ENCODE peak calls at places on chromosomes 2 and 18, in nine cellular contexts. H, C, T, P, N, U, E, R and I are unnamed samples.

GRCh38 chr18:48320639-48320945 is 88.6 kb downstream of the ZBTB7C start:
- DNase-seq in H (no peak), C (no peak), T (no peak), P (no peak), N (no peak), U (no peak), E (no peak), R (no peak), I (no peak)

GRCh38 chr2:168830958-168831357 is 28.5 kb downstream of the NOSTRIN start:
- DNase-seq in H (no peak), C (no peak), T (no peak), P (no peak), N (no peak), U (no peak), E (no peak), R (no peak), I (no peak)

GRCh38 chr2:28610583-28611201 is 114.8 kb downstream of the PLB1 start:
- DNase-seq in H (peak; percentile 95), C (peak; percentile 25), T (no peak), P (no peak), N (no peak), U (no peak), E (peak; percentile 51), R (peak; percentile 54), I (peak; percentile 83)

GRCh38 chr2:61715501-61715900 is 138.4 kb downstream of the FAM161A start:
- DNase-seq in H (no peak), C (no peak), T (no peak), P (no peak), N (no peak), U (no peak), E (no peak), R (no peak), I (no peak)

GRCh38 chr18:38415811-38416210 is 850.2 kb upstream of the CELF4 start:
- DNase-seq in H (no peak), C (no peak), T (no peak), P (no peak), N (no peak), U (no peak), E (no peak), R (no peak), I (no peak)

GRCh38 chr2:238567067-238567855 is 140.5 kb downstream of the ASB1 start:
- DNase-seq in H (no peak), C (no peak), T (no peak), P (no peak), N (no peak), U (no peak), E (no peak), R (peak; percentile 71), I (no peak)

GRCh38 chr18:76490701-76491171 is 4.3 kb downstream of the ZNF516 start:
- DNase-seq in H (peak; percentile 13), C (peak; percentile 28), T (peak; percentile 48), P (no peak), N (peak; percentile 78), U (no peak), E (peak; percentile 54), R (peak; percentile 79), I (no peak)

GRCh38 chr2:54638774-54639187 is 84.7 kb upstream of the EML6 start:
- DNase-seq in H (no peak), C (no peak), T (no peak), P (no peak), N (no peak), U (no peak), E (no peak), R (no peak), I (no peak)

GRCh38 chr2:241410739-241411176 is 54.7 kb downstream of the FARP2 start:
- DNase-seq in H (no peak), C (no peak), T (no peak), P (no peak), N (no peak), U (no peak), E (no peak), R (no peak), I (peak; percentile 86)

GRCh38 chr18:48340502-48340901 is 68.7 kb downstream of the ZBTB7C start:
- DNase-seq in H (no peak), C (no peak), T (no peak), P (no peak), N (no peak), U (no peak), E (no peak), R (no peak), I (no peak)

GRCh38 chr18:49227456-49227855 is 233.0 kb downstream of the DYM start:
- DNase-seq in H (no peak), C (no peak), T (peak; percentile 7), P (no peak), N (peak; percentile 11), U (no peak), E (no peak), R (peak; percentile 73), I (no peak)

GRCh38 chr2:233981574-233982420 is 64.6 kb downstream of the TRPM8 start:
- DNase-seq in H (no peak), C (no peak), T (no peak), P (no peak), N (no peak), U (no peak), E (no peak), R (no peak), I (peak; percentile 58)

GRCh38 chr2:210546424-210547223 is 9.8 kb upstream of the CPS1 start:
- DNase-seq in H (no peak), C (no peak), T (no peak), P (no peak), N (no peak), U (no peak), E (no peak), R (peak; percentile 63), I (no peak)

GRCh38 chr2:30530346-30530745 is 83.3 kb downstream of the LCLAT1 start:
- DNase-seq in H (no peak), C (no peak), T (no peak), P (no peak), N (no peak), U (no peak), E (no peak), R (no peak), I (no peak)

GRCh38 chr18:10514082-10514481 is 11.7 kb upstream of the NAPG start:
- DNase-seq in H (no peak), C (no peak), T (no peak), P (no peak), N (no peak), U (no peak), E (no peak), R (no peak), I (no peak)

GRCh38 chr2:211454684-211455083 is 898.3 kb downstream of the CPS1 start:
- DNase-seq in H (no peak), C (no peak), T (no peak), P (peak; percentile 11), N (no peak), U (no peak), E (no peak), R (no peak), I (no peak)

GRCh38 chr2:63048367-63049171 is 2.1 kb upstream of the OTX1 start:
- DNase-seq in H (no peak), C (no peak), T (no peak), P (peak; percentile 53), N (no peak), U (no peak), E (no peak), R (peak; percentile 25), I (no peak)

GRCh38 chr2:240367721-240368120 is 67.7 kb upstream of the GPC1 start:
- DNase-seq in H (no peak), C (no peak), T (no peak), P (no peak), N (no peak), U (no peak), E (no peak), R (no peak), I (no peak)

GRCh38 chr2:99430614-99431258 is 59.1 kb downstream of the REV1 start:
- DNase-seq in H (no peak), C (no peak), T (no peak), P (no peak), N (no peak), U (peak; percentile 89), E (no peak), R (no peak), I (no peak)

GRCh38 chr18:35490894-35491688 is 6.7 kb downstream of the INO80C start:
- DNase-seq in H (no peak), C (no peak), T (no peak), P (no peak), N (no peak), U (no peak), E (no peak), R (peak; percentile 16), I (no peak)

GRCh38 chr18:48374423-48375149 is 34.6 kb downstream of the ZBTB7C start:
- DNase-seq in H (no peak), C (no peak), T (no peak), P (no peak), N (no peak), U (no peak), E (no peak), R (no peak), I (no peak)

GRCh38 chr2:26550276-26551015 is 72.5 kb upstream of the OTOF start:
- DNase-seq in H (no peak), C (no peak), T (no peak), P (no peak), N (no peak), U (no peak), E (no peak), R (no peak), I (no peak)

GRCh38 chr18:70322928-70323327 is 34.1 kb downstream of the SOCS6 start:
- DNase-seq in H (peak; percentile 19), C (no peak), T (no peak), P (no peak), N (no peak), U (peak; percentile 15), E (no peak), R (no peak), I (peak; percentile 31)

GRCh38 chr2:127423476-127423840 is 5.2 kb downstream of the PROC start:
- DNase-seq in H (no peak), C (no peak), T (no peak), P (no peak), N (no peak), U (no peak), E (no peak), R (peak; percentile 48), I (no peak)

GRCh38 chr18:22164337-22165048 is 4.9 kb upstream of the GATA6 start:
- DNase-seq in H (no peak), C (no peak), T (no peak), P (no peak), N (no peak), U (no peak), E (no peak), R (no peak), I (no peak)